ENCODE peak calls at places on chromosome 18, in eight cellular contexts. S is naive B cell; P is activated gamma-delta T cell treated with Interleukin-2 at 50 U/mL for 16 hours; D is Caki2; B is H54; J is CD8-positive, alpha-beta T cell; W is GM12892; V is fibroblast of lung. Z is an unnamed sample.

GRCh38 chr18:34867520-34867919 is 157.4 kb downstream of the DTNA start:
- DNase-seq in S (no peak), P (no peak), D (peak), B (no peak), J (no peak), W (no peak), V (no peak), Z (no peak)

GRCh38 chr18:9539938-9540337 is 64.6 kb downstream of the RALBP1 start:
- DNase-seq in S (no peak), P (no peak), D (no peak), B (no peak), J (no peak), W (no peak), V (no peak), Z (no peak)

GRCh38 chr18:45774065-45774521 is 50.1 kb downstream of the SLC14A1 start:
- DNase-seq in S (no peak), P (peak), D (no peak), B (no peak), J (peak), W (no peak), V (peak), Z (no peak)

GRCh38 chr18:6561029-6561861 is 146.5 kb upstream of the L3MBTL4 start:
- DNase-seq in S (no peak), P (no peak), D (no peak), B (no peak), J (no peak), W (no peak), V (no peak), Z (no peak)

GRCh38 chr18:36530676-36531405 is 233.3 kb downstream of the FHOD3 start:
- DNase-seq in S (no peak), P (no peak), D (no peak), B (no peak), J (no peak), W (no peak), V (no peak), Z (no peak)

GRCh38 chr18:23137788-23138216 is 2.5 kb downstream of the CABLES1 start:
- DNase-seq in S (no peak), P (no peak), D (no peak), B (no peak), J (no peak), W (no peak), V (no peak), Z (no peak)

GRCh38 chr18:2179498-2180183 is 391.7 kb downstream of the METTL4 start:
- DNase-seq in S (no peak), P (no peak), D (no peak), B (no peak), J (no peak), W (no peak), V (no peak), Z (no peak)

GRCh38 chr18:55833543-55833942 is 245.6 kb upstream of the TCF4 start:
- DNase-seq in S (no peak), P (no peak), D (peak), B (peak), J (no peak), W (no peak), V (peak), Z (no peak)

GRCh38 chr18:63591725-63592124 is 4.6 kb downstream of the SERPINB13 start:
- DNase-seq in S (no peak), P (no peak), D (no peak), B (no peak), J (no peak), W (no peak), V (peak), Z (no peak)

GRCh38 chr18:54964741-54965140 is 5.5 kb upstream of the CCDC68 start:
- DNase-seq in S (no peak), P (no peak), D (no peak), B (no peak), J (no peak), W (no peak), V (peak), Z (no peak)